ENCODE peak calls at places on chromosomes 6 and 20, in ten cellular contexts. X is PC-3; L is aorta; Q is fibroblast of villous mesenchyme; I is brain microvascular endothelial cell; M is left lung; Z is AG04450; Y is CD8-positive, alpha-beta memory T cell; C is mesendoderm; J is SJCRH30. W is an unnamed sample.

GRCh38 chr6:37004044-37004984 is 1.1 kb upstream of the FGD2 start:
- DNase-seq in X (no peak), L (peak; percentile 17), Q (no peak), I (no peak), M (no peak), Z (no peak), Y (no peak), C (no peak), J (peak; percentile 29), W (no peak)

GRCh38 chr6:128438311-128438916 is 82.0 kb downstream of the PTPRK start:
- DNase-seq in X (no peak), L (no peak), Q (no peak), I (no peak), M (no peak), Z (no peak), Y (no peak), C (no peak), J (peak; percentile 65), W (no peak)

GRCh38 chr6:134021396-134022122 is 30.9 kb downstream of the SLC2A12 start:
- DNase-seq in X (no peak), L (no peak), Q (no peak), I (no peak), M (no peak), Z (no peak), Y (no peak), C (no peak), J (no peak), W (no peak)

GRCh38 chr6:13331516-13332348 is 3.4 kb upstream of the TBC1D7 start:
- DNase-seq in X (peak; percentile 73), L (no peak), Q (peak; percentile 36), I (no peak), M (no peak), Z (no peak), Y (no peak), C (peak; percentile 40), J (peak; percentile 15), W (no peak)

GRCh38 chr20:61118429-61119224 is 133.4 kb upstream of the CDH4 start:
- DNase-seq in X (no peak), L (no peak), Q (no peak), I (peak; percentile 21), M (no peak), Z (peak; percentile 32), Y (no peak), C (no peak), J (no peak), W (no peak)

GRCh38 chr6:131443014-131443413 is 130.0 kb upstream of the ARG1 start:
- DNase-seq in X (no peak), L (no peak), Q (no peak), I (no peak), M (no peak), Z (no peak), Y (no peak), C (no peak), J (no peak), W (no peak)

GRCh38 chr6:88891135-88891845 is 72.1 kb downstream of the RNGTT start:
- DNase-seq in X (peak; percentile 33), L (no peak), Q (peak; percentile 9), I (peak; percentile 29), M (no peak), Z (no peak), Y (no peak), C (no peak), J (no peak), W (no peak)

GRCh38 chr6:121247386-121247785 is 86.9 kb downstream of the TBC1D32 start:
- DNase-seq in X (no peak), L (no peak), Q (peak; percentile 70), I (peak; percentile 4), M (no peak), Z (no peak), Y (no peak), C (no peak), J (no peak), W (peak; percentile 19)

GRCh38 chr20:55667024-55667423 is 338.3 kb downstream of the CBLN4 start:
- DNase-seq in X (no peak), L (no peak), Q (no peak), I (no peak), M (no peak), Z (no peak), Y (no peak), C (no peak), J (no peak), W (no peak)

GRCh38 chr6:35638679-35639078 is 50.0 kb downstream of the FKBP5 start:
- DNase-seq in X (no peak), L (no peak), Q (peak; percentile 32), I (no peak), M (no peak), Z (no peak), Y (no peak), C (no peak), J (no peak), W (no peak)

GRCh38 chr6:148974351-148974750 is 227.5 kb downstream of the UST start:
- DNase-seq in X (no peak), L (no peak), Q (no peak), I (no peak), M (no peak), Z (no peak), Y (no peak), C (no peak), J (peak; percentile 80), W (no peak)

GRCh38 chr20:32522775-32523612 is 62.1 kb downstream of the NOL4L start:
- DNase-seq in X (no peak), L (peak; percentile 18), Q (no peak), I (peak; percentile 14), M (no peak), Z (no peak), Y (no peak), C (no peak), J (peak; percentile 53), W (no peak)

GRCh38 chr6:54267798-54268197 is 40.4 kb upstream of the TINAG start:
- DNase-seq in X (peak; percentile 74), L (no peak), Q (peak; percentile 57), I (peak; percentile 72), M (no peak), Z (no peak), Y (no peak), C (peak; percentile 70), J (peak; percentile 59), W (no peak)

GRCh38 chr6:98824907-98825601 is 9.3 kb upstream of the POU3F2 start:
- DNase-seq in X (no peak), L (no peak), Q (no peak), I (no peak), M (no peak), Z (no peak), Y (no peak), C (peak; percentile 67), J (no peak), W (no peak)
- H3K4me3 ChIP-seq in X (no peak overlapping the region), L (no peak overlapping the region), Q (no peak overlapping the region), I (peak overlapping the region; percentile 35), M (no peak overlapping the region), Z (no peak overlapping the region), Y (no peak overlapping the region), C (peak overlapping the region; percentile 40), J (no peak overlapping the region), W (peak overlapping the region; percentile 47)

DNA sequence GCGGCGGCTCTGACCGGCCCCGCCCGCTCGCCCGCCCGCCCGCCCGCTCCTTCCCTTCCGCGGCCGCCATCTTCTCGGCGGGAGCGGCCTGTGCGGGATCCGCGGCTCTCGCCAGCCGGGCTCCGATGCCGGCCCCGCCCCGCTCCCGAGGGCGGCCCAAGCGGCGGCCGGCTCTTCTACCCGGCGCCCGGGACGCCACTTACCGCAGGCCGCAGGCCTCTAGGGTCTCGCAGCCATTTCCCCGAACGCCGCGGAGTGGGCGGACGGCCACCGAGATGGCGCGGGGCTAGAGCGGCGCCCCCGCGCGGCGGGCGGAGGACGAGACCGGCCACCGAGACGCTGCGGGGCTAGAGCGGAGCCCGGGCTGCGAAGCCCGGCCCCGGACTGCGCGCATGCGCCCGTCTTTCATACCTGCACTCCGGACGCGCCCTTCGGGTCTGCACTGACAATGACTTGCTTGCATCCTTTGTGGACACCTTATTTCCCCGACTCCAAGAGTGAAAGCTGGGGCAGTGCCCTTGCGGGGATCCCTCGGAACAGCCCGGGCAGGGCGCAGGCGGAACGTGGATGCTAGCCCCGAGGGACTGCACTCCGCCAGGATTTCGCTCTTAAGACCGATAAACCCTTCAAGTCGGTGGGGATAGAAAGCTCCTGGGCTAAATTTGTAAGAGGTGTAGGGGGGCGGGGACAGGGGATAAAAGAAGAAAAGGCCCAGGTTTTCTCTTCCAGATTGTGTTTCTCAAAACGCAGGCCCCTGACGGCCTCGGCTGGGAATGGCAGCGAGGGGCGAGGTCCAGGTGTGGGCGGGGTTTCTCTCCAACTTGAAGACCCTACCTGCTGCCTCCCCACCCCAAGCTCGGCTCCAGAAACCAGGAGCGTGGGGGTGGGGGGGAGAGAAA is at the start of gene DIDO1:
- DNase-seq in X (peak; percentile 91), L (peak; percentile 89), Q (peak; percentile 80), I (peak; percentile 59), M (peak; percentile 92), Z (peak; percentile 49), Y (peak; percentile 84), C (peak; percentile 88), J (peak; percentile 97), W (peak; percentile 38)
- H3K4me3 ChIP-seq in X (peak within 1 kb of the TSS; percentile 80), L (peak within 1 kb of the TSS; percentile 6), Q (peak within 1 kb of the TSS; percentile 96), I (peak within 1 kb of the TSS; percentile 93), M (peak within 1 kb of the TSS; percentile 67), Z (peak within 1 kb of the TSS; percentile 87), Y (peak within 1 kb of the TSS; percentile 68), C (peak within 1 kb of the TSS; percentile 94), J (peak within 1 kb of the TSS; percentile 89), W (peak within 1 kb of the TSS; percentile 93)

GRCh38 chr20:49711331-49711987 is 2.2 kb downstream of the B4GALT5 start:
- DNase-seq in X (no peak), L (no peak), Q (no peak), I (no peak), M (no peak), Z (no peak), Y (no peak), C (no peak), J (no peak), W (no peak)
- H3K4me3 ChIP-seq in X (peak overlapping the region; percentile 87), L (no peak overlapping the region), Q (peak overlapping the region; percentile 93), I (no peak overlapping the region), M (peak overlapping the region; percentile 97), Z (peak overlapping the region; percentile 81), Y (no peak overlapping the region), C (no peak overlapping the region), J (no peak overlapping the region), W (peak overlapping the region; percentile 80)

GRCh38 chr6:135853986-135854385 is 2.5 kb downstream of the PDE7B start:
- DNase-seq in X (no peak), L (no peak), Q (peak; percentile 52), I (no peak), M (no peak), Z (no peak), Y (no peak), C (peak; percentile 59), J (no peak), W (no peak)

GRCh38 chr6:135851442-135852271 is at the start of gene PDE7B:
- DNase-seq in X (peak; percentile 71), L (peak; percentile 89), Q (peak; percentile 99), I (peak; percentile 94), M (peak; percentile 89), Z (peak; percentile 97), Y (no peak), C (peak; percentile 79), J (peak; percentile 81), W (peak; percentile 97)

GRCh38 chr6:135852775-135853174 is 1.3 kb downstream of the PDE7B start:
- DNase-seq in X (no peak), L (no peak), Q (peak; percentile 18), I (no peak), M (no peak), Z (no peak), Y (no peak), C (no peak), J (no peak), W (no peak)

GRCh38 chr6:135853227-135853626 is 1.7 kb downstream of the PDE7B start:
- DNase-seq in X (no peak), L (no peak), Q (peak; percentile 48), I (peak; percentile 51), M (no peak), Z (no peak), Y (no peak), C (no peak), J (no peak), W (no peak)

GRCh38 chr6:135850882-135851281 is 619 bp upstream of the PDE7B start:
- DNase-seq in X (no peak), L (no peak), Q (no peak), I (no peak), M (no peak), Z (no peak), Y (no peak), C (no peak), J (no peak), W (no peak)
- H3K4me3 ChIP-seq in X (peak overlapping the region; percentile 60), L (no peak overlapping the region), Q (no peak overlapping the region), I (no peak overlapping the region), M (no peak overlapping the region), Z (peak overlapping the region; percentile 12), Y (no peak overlapping the region), C (no peak overlapping the region), J (no peak overlapping the region), W (peak overlapping the region; percentile 56)

W was measured in astrocyte of the cerebellum.